ENCODE peak calls at places on chromosomes 7 and 10, in seven cellular contexts. S is PC-9, U is breast epithelium, P is A549, Z is AG10803, H is left lung, F is cardiac fibroblast. X is an unnamed sample.

GRCh38 chr10:57142925-57143576 is 782.0 kb upstream of the ZWINT start:
- DNase-seq in P (no peak), U (no peak), S (no peak), F (no peak), Z (no peak), H (no peak), X (no peak)

GRCh38 chr7:48428091-48428710 is 256.9 kb downstream of the ABCA13 start:
- DNase-seq in H (no peak), P (no peak), S (no peak), Z (no peak), U (no peak), F (no peak), X (no peak)

GRCh38 chr10:6204341-6205191 is 1.8 kb downstream of the PFKFB3 start:
- DNase-seq in U (peak), F (peak), H (peak), P (no peak), Z (peak), S (peak), X (peak)

GRCh38 chr7:31883761-31884164 is 186.4 kb downstream of the PDE1C start:
- DNase-seq in H (no peak), S (no peak), F (peak), U (no peak), Z (peak), P (no peak), X (peak)

GRCh38 chr7:7895754-7896153 is 72.8 kb upstream of the GLCCI1 start:
- DNase-seq in P (no peak), S (no peak), U (no peak), Z (no peak), H (no peak), F (no peak), X (no peak)

GRCh38 chr7:155119801-155120382 is 49.8 kb downstream of the HTR5A start:
- DNase-seq in H (no peak), U (no peak), F (peak), P (no peak), Z (no peak), S (no peak), X (no peak)

GRCh38 chr10:8758029-8758428 is 703.5 kb downstream of the GATA3 start:
- DNase-seq in H (no peak), U (no peak), P (no peak), F (peak), Z (no peak), S (no peak), X (no peak)

GRCh38 chr10:129693382-129693781 is 226.3 kb downstream of the MGMT start:
- DNase-seq in H (no peak), S (no peak), P (no peak), F (no peak), U (no peak), Z (no peak), X (no peak)

GRCh38 chr7:133484135-133484534 is 231.3 kb downstream of the EXOC4 start:
- DNase-seq in S (no peak), P (no peak), H (no peak), Z (no peak), F (peak), U (no peak), X (no peak)

GRCh38 chr10:72587568-72587967 is 38.3 kb downstream of the MICU1 start:
- DNase-seq in U (no peak), S (no peak), Z (no peak), H (no peak), F (no peak), P (no peak), X (no peak)

GRCh38 chr10:125200396-125200795 is 40.0 kb upstream of the CTBP2 start:
- DNase-seq in Z (no peak), H (no peak), U (no peak), S (no peak), F (no peak), P (no peak), X (no peak)

GRCh38 chr10:33248638-33249037 is 85.8 kb downstream of the NRP1 start:
- DNase-seq in H (no peak), S (no peak), U (no peak), F (peak), P (no peak), Z (peak), X (peak)

GRCh38 chr10:110425684-110426293 is 71.9 kb upstream of the DUSP5 start:
- DNase-seq in Z (peak), P (peak), U (no peak), H (no peak), S (peak), F (peak), X (peak)

DNA sequence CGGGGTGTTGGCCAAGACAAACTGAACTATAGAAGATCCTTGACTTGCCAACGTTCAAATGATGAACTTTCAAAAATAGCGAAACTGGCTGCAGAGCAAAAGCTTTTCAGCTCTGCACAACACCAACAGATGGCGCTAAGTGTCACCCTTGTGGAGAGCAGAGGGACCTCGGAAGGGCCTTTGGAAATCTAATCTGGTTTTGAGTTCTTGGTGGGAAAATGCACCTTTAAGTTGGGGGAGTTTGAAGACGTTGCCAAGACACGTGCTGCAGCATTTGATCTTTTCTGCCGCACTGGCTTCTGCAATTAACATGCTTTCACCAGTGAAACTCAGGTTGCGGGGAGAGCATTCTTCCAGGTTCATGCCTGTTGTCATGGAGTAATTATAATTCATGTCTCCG is 26.3 kb upstream of the WDR11 start:
- DNase-seq in F (peak), P (peak), S (no peak), U (no peak), H (peak), Z (peak), X (no peak)
- TF ChIP-seq CTCF in F (no peak), P (peak), S (no peak), U (no peak), H (peak), Z (peak), X (peak)

GRCh38 chr10:19817251-19818046 is 1.2 kb downstream of the PLXDC2 start:
- DNase-seq in Z (no peak), F (no peak), S (no peak), P (no peak), H (peak), U (peak), X (no peak)

GRCh38 chr10:19816420-19817250 is at the start of gene PLXDC2:
- DNase-seq in F (peak), U (peak), S (no peak), H (peak), Z (peak), P (no peak), X (peak)

GRCh38 chr10:19815036-19815435 is 1.2 kb upstream of the PLXDC2 start:
- DNase-seq in P (no peak), H (no peak), S (no peak), U (no peak), F (no peak), Z (no peak), X (no peak)

GRCh38 chr10:19815478-19816419 is 483 bp upstream of the PLXDC2 start:
- DNase-seq in P (no peak), H (peak), F (peak), Z (no peak), S (no peak), U (peak), X (no peak)

DNA sequence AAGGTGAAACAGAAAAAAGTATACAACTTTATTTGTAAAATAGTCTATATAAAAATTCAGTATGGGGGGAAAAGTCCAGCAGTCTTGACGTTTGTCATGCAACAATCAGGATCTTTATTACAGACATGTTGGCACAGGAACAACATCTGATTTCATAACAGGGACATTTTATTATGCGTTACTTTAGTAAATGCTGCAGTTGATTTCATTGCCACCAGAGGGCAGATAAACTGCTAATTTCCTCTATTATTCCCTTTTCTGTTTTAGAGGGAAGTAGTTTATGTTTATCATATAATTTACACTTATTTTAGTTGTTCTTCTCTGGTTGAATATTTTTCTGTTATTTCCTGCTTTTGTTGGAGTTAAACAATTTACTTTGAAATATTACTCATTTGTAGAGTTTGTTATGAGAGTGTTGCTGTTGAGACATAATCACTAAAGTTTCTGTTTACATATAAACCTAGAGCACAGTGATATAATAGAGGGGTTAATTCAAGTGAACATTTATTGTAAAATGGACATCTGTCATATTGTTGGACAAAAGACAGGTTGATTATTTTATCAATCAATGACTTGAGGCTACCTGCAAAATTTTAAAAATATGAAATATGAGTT is 3.3 kb downstream of the PLXDC2 start:
- DNase-seq in S (no peak), Z (peak), U (no peak), F (peak), H (no peak), P (peak), X (peak)
- H3K4me3 ChIP-seq in S (no peak), Z (no peak), U (peak), F (no peak), H (peak), P (no peak), X (no peak)

DNA sequence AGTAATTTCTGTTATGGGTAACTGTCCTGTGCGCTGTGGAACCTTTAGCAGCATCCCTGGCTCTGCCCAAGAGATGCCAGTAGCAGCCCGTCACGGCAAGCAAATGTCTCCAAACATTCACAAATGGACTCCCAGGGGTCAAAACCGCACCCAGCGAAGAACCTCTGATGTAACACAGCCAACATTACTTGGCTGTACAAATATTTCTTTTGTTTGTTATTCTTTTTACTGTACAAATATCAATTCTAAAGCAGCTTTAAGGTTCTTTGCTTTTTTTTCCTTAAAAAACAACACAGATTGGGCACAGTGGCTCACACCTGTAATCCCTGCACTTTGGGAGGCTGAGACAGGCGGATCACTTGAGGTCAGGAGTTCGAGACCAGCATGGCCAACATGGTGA is 182.5 kb downstream of the KMT2E start:
- DNase-seq in P (no peak), U (no peak), H (no peak), S (no peak), F (peak), Z (no peak), X (peak)
- TF ChIP-seq CTCF in P (no peak), U (no peak), H (no peak), S (no peak), F (no peak), Z (no peak), X (no peak)

GRCh38 chr7:55022618-55022985 is 3.8 kb downstream of the EGFR start:
- DNase-seq in Z (no peak), H (no peak), S (no peak), U (no peak), F (no peak), P (no peak), X (peak)
- H3K4me3 ChIP-seq in Z (peak), H (peak), S (peak), U (peak), F (no peak), P (peak), X (peak)

DNA sequence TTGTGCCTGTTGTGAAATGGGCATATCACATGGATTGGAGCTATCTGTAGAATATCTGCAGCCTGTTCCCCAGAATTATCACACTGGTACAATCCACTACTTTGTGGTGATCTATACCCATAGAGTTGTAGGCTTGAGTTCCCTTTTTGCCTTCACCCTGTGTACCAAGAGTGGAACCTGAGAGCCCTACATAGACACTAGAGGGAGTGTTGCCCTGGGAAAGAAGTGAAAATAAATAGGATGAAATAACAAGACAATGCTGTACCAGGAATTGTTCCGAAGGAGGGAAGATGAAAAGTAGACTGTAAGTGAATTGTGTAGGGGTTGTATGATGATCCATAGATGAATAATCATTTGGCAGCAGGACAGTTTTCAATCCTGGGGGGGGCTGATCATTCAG is 9.0 kb downstream of the SORCS3 start:
- DNase-seq in Z (no peak), H (no peak), F (no peak), U (no peak), S (no peak), P (no peak), X (no peak)
- TF ChIP-seq CTCF in Z (peak), H (no peak), F (no peak), U (no peak), S (no peak), P (no peak), X (peak)

GRCh38 chr7:44488955-44489354 is 1.5 kb downstream of the NUDCD3 start:
- DNase-seq in H (no peak), P (no peak), U (no peak), F (no peak), S (no peak), Z (no peak), X (no peak)

GRCh38 chr7:44482502-44483485 is 7.7 kb downstream of the NUDCD3 start:
- DNase-seq in U (no peak), P (no peak), F (no peak), S (no peak), H (no peak), Z (no peak), X (no peak)

GRCh38 chr7:44486693-44487092 is 3.8 kb downstream of the NUDCD3 start:
- DNase-seq in Z (peak), F (peak), H (no peak), U (no peak), P (no peak), S (no peak), X (peak)

GRCh38 chr7:44484482-44485313 is 5.8 kb downstream of the NUDCD3 start:
- DNase-seq in Z (no peak), H (no peak), F (no peak), S (no peak), P (no peak), U (no peak), X (no peak)

DNA sequence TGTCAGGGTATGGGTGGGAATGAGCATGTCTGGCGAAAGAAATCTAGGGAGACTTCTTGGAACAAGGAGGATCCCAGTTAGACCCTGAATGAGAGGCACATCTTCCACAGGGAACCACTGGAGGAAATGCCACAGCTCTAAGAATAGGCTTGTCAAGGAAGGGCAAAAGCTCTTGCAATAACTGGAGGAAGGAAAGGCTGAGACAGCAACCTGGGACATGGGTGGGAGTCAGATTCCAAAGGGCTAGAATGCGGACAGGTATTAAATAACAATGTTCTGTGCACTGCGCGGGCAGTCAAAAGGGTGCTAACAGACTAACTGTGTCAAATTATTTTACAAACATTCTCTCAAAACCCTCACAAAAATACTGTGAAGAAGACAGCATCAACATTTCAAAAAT is 4.5 kb downstream of the NUDCD3 start:
- DNase-seq in P (no peak), F (no peak), U (no peak), Z (no peak), S (no peak), H (no peak), X (no peak)
- H3K4me3 ChIP-seq in P (no peak), F (no peak), U (no peak), Z (no peak), S (no peak), H (no peak), X (no peak)

GRCh38 chr7:12864470-12865046 is 177.1 kb downstream of the ARL4A start:
- DNase-seq in S (no peak), F (no peak), H (no peak), U (no peak), Z (no peak), P (no peak), X (no peak)
- TF ChIP-seq CTCF in S (no peak), F (no peak), H (no peak), U (no peak), Z (no peak), P (no peak), X (no peak)

X was measured in fibroblast of the aortic adventitia.